ENCODE peak calls at places on chromosome 4, in seven cellular contexts. S is cardiac muscle cell, Q is fibroblast of mammary gland, J is BE2C, F is choroid plexus epithelial cell, K is endothelial cell of umbilical vein, R is HFF-Myc. O is an unnamed sample.

GRCh38 chr4:148445071-148445902 is 3.1 kb upstream of the NR3C2 start:
- DNase-seq in Q (no peak), F (no peak), S (no peak), K (peak), R (no peak), J (peak), O (no peak)

GRCh38 chr4:140071043-140071442 is 82.9 kb downstream of the MAML3 start:
- DNase-seq in J (no peak), Q (no peak), S (no peak), R (no peak), K (no peak), F (no peak), O (no peak)

GRCh38 chr4:3703677-3704521 is 62.3 kb upstream of the ADRA2C start:
- DNase-seq in K (no peak), J (peak), R (no peak), S (no peak), F (no peak), Q (no peak), O (no peak)

GRCh38 chr4:81405900-81406401 is 65.8 kb downstream of the RASGEF1B start:
- DNase-seq in S (peak), J (peak), R (peak), Q (peak), K (peak), F (peak), O (peak)

GRCh38 chr4:41719417-41719816 is 29.1 kb downstream of the PHOX2B start:
- DNase-seq in R (no peak), S (no peak), K (no peak), F (peak), Q (peak), J (no peak), O (no peak)

GRCh38 chr4:54661686-54662085 is 3.9 kb downstream of the KIT start:
- DNase-seq in J (no peak), K (no peak), Q (peak), S (peak), F (peak), R (peak), O (no peak)

GRCh38 chr4:96205143-96205542 is 365.2 kb downstream of the PDHA2 start:
- DNase-seq in Q (no peak), R (no peak), K (no peak), F (peak), S (peak), J (no peak), O (no peak)

GRCh38 chr4:7167706-7168105 is 24.6 kb upstream of the SORCS2 start:
- DNase-seq in K (no peak), S (no peak), J (no peak), R (no peak), Q (no peak), F (no peak), O (no peak)

GRCh38 chr4:126738926-126739325 is 893.8 kb upstream of the INTU start:
- DNase-seq in S (no peak), Q (peak), J (no peak), K (no peak), F (peak), R (no peak), O (no peak)

GRCh38 chr4:108013955-108014354 is 24.3 kb downstream of the HADH start:
- DNase-seq in J (no peak), S (no peak), K (no peak), Q (no peak), R (no peak), F (no peak), O (no peak)

GRCh38 chr4:110669663-110670062 is 46.8 kb upstream of the PITX2 start:
- DNase-seq in Q (no peak), J (no peak), F (no peak), K (no peak), S (no peak), R (no peak), O (no peak)

GRCh38 chr4:158807696-158808095 is 38.9 kb downstream of the FNIP2 start:
- DNase-seq in S (no peak), K (no peak), F (no peak), R (no peak), J (no peak), Q (no peak), O (no peak)

GRCh38 chr4:153224474-153224873 is 20.2 kb downstream of the TRIM2 start:
- DNase-seq in F (no peak), S (no peak), Q (no peak), K (no peak), J (no peak), R (no peak), O (no peak)

GRCh38 chr4:92198711-92199110 is 105.1 kb upstream of the GRID2 start:
- DNase-seq in S (peak), F (peak), K (no peak), R (no peak), Q (peak), J (no peak), O (no peak)

GRCh38 chr4:39635023-39635422 is 3.6 kb downstream of the SMIM14 start:
- DNase-seq in F (no peak), R (no peak), Q (no peak), J (no peak), K (no peak), S (no peak), O (no peak)

GRCh38 chr4:7800410-7800809 is 139.3 kb downstream of the AFAP1 start:
- DNase-seq in S (no peak), K (no peak), J (no peak), R (no peak), F (no peak), Q (no peak), O (no peak)

GRCh38 chr4:138945840-138946239 is 69.7 kb upstream of the NOCT start:
- DNase-seq in J (no peak), Q (no peak), R (no peak), K (no peak), S (no peak), F (no peak), O (no peak)

GRCh38 chr4:145340071-145340695 is 141.5 kb upstream of the SMAD1 start:
- DNase-seq in S (no peak), F (no peak), J (no peak), Q (no peak), K (no peak), R (no peak), O (no peak)

GRCh38 chr4:31366041-31366440 is 645.9 kb downstream of the PCDH7 start:
- DNase-seq in F (peak), Q (peak), R (no peak), J (no peak), K (no peak), S (peak), O (peak)

GRCh38 chr4:62560858-62561257 is 1360.7 kb downstream of the ADGRL3 start:
- DNase-seq in S (no peak), R (no peak), J (peak), F (no peak), Q (no peak), K (no peak), O (no peak)

GRCh38 chr4:22091906-22092305 is 143.3 kb upstream of the KCNIP4 start:
- DNase-seq in Q (no peak), R (no peak), F (no peak), S (no peak), J (no peak), K (no peak), O (no peak)

GRCh38 chr4:5758741-5759140 is 47.7 kb downstream of the EVC start:
- DNase-seq in Q (peak), K (peak), S (peak), R (peak), F (peak), J (no peak), O (peak)

GRCh38 chr4:42487230-42487629 is 89.9 kb downstream of the SHISA3 start:
- DNase-seq in J (no peak), S (peak), Q (no peak), K (no peak), F (no peak), R (no peak), O (no peak)

GRCh38 chr4:123786955-123787354 is 390.4 kb downstream of the SPRY1 start:
- DNase-seq in R (no peak), J (no peak), K (no peak), S (peak), Q (peak), F (peak), O (no peak)

GRCh38 chr4:123120473-123120872 is 198.1 kb upstream of the NUDT6 start:
- DNase-seq in Q (peak), F (peak), R (no peak), J (no peak), S (no peak), K (no peak), O (no peak)

GRCh38 chr4:17817027-17817426 is 6.2 kb downstream of the NCAPG start:
- DNase-seq in S (peak), F (peak), R (peak), K (peak), J (no peak), Q (peak), O (peak)

GRCh38 chr4:155161357-155161756 is 47.1 kb upstream of the NPY2R start:
- DNase-seq in Q (no peak), S (no peak), J (no peak), F (no peak), R (no peak), K (no peak), O (no peak)
- H3K4me3 ChIP-seq in Q (no peak), S (no peak), J (no peak), F (no peak), R (no peak), K (no peak), O (no peak)

DNA sequence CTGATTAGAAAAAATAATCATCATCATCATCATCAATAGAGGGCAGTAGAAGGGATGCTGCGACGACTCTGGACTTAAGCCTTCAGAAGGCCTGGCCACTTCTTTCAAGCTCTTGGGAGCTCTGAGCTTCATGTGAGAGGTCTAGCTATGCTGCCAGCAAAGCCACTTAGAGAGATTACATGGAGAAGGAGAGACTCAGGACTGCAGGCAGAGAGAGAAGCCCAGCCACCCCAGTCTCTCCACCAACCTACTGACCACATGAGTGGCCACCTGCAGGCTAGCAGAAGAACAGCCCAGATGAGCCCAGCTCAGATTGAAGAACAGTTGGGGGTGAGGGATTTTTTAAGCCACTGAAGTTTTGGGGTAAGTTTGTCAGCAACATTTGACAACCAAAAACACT is 17.1 kb upstream of the TMEM150C start:
- DNase-seq in F (peak), Q (peak), S (peak), J (no peak), R (no peak), K (peak), O (no peak)
- TF ChIP-seq CTCF in F (peak), Q (peak), S (peak), J (peak), R (peak), K (peak), O (peak)

GRCh38 chr4:165027762-165028402 is 3.9 kb upstream of the TRIM60 start:
- DNase-seq in R (no peak), S (peak), F (no peak), J (no peak), K (no peak), Q (peak), O (no peak)

DNA sequence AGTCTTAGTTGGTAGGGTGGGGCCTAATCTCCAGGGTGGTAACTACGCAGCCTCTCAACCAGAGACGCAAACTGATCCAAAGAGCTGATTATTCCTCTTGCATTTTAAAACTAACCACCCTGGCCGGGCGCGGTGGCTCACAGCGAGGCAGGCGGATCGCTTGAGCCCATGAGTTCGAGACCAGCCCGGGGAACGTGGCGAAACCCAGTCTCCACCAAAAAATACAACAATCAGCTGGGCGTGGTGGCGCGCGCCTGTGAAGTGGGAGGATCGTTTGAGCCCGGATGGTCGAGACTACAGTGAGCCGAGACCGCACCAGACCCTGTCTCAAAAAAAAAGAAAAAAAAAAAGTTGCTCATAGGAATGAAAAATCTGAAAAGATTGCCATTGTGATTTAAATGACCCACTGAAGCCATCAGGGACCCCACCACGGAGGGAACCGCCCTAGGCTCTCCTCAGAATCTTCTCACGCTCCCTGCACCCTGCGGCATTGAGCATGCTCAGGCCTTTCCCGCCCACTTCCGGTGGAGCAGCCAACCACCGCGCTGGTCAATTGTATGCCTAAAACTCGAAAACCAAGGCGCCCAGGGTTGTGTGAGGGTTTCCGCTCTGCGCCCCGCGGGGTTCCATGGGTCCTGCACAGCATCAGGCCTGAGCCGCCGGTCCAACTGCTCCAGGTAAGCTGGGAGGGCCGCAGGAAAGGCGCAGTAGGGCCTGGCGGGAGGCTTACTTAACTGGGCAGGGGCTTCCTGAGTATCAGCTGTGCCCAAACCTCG is at the start of gene TRIM60:
- DNase-seq in R (no peak), S (no peak), Q (no peak), J (no peak), F (no peak), K (no peak), O (no peak)
- H3K4me3 ChIP-seq in R (no peak), S (no peak), Q (no peak), J (no peak), F (no peak), K (no peak), O (no peak)

DNA sequence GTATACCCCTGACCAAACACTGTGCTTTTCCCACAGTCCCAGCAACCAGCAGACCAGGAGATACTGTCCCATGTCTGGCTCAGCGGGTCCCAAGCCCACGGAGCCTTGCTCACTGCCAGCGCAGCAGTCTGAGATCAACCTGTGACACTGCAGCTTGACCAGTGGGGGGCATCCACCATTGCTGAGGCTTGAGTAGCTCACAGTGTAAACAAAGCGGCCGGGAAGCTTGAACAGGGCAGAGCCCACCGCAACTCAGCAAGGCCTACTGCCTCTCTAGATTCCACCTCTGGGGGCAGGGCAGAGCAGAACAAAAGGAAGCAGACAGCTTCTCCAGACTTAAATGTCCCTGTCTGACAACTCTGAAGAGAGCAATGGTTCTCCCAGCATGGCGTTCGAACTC is 58.1 kb downstream of the SLC10A6 start:
- DNase-seq in J (peak), K (no peak), S (no peak), R (no peak), Q (no peak), F (no peak), O (no peak)
- TF ChIP-seq CTCF in J (peak), K (peak), S (no peak), R (no peak), Q (no peak), F (peak), O (no peak)

GRCh38 chr4:184384056-184384809 is 90.1 kb downstream of the IRF2 start:
- DNase-seq in K (peak), Q (peak), S (peak), J (no peak), F (peak), R (peak), O (peak)

GRCh38 chr4:184384810-184385557 is 89.4 kb downstream of the IRF2 start:
- DNase-seq in S (no peak), F (peak), J (no peak), K (no peak), R (no peak), Q (no peak), O (no peak)

GRCh38 chr4:184380707-184381106 is 93.6 kb downstream of the IRF2 start:
- DNase-seq in R (no peak), K (no peak), S (no peak), Q (no peak), F (no peak), J (no peak), O (no peak)

GRCh38 chr4:184383497-184384055 is 90.8 kb downstream of the IRF2 start:
- DNase-seq in Q (peak), F (peak), R (peak), J (no peak), S (peak), K (peak), O (peak)

GRCh38 chr4:184382189-184382846 is 92.0 kb downstream of the IRF2 start:
- DNase-seq in F (no peak), Q (no peak), S (no peak), K (peak), R (no peak), J (no peak), O (no peak)
- H3K4me3 ChIP-seq in F (no peak), Q (no peak), S (no peak), K (no peak), R (no peak), J (no peak), O (no peak)

GRCh38 chr4:181140037-181140603 is 1103.1 kb upstream of the TENM3 start:
- DNase-seq in F (peak), K (no peak), S (no peak), Q (no peak), J (no peak), R (no peak), O (no peak)

GRCh38 chr4:181148470-181148869 is 1094.7 kb upstream of the TENM3 start:
- DNase-seq in J (peak), K (no peak), S (no peak), Q (no peak), F (no peak), R (no peak), O (no peak)

GRCh38 chr4:181147421-181147951 is 1095.7 kb upstream of the TENM3 start:
- DNase-seq in Q (no peak), K (no peak), F (no peak), S (no peak), J (no peak), R (no peak), O (no peak)

GRCh38 chr4:181146031-181146430 is 1097.2 kb upstream of the TENM3 start:
- DNase-seq in K (no peak), S (no peak), Q (no peak), J (no peak), F (no peak), R (no peak), O (no peak)

DNA sequence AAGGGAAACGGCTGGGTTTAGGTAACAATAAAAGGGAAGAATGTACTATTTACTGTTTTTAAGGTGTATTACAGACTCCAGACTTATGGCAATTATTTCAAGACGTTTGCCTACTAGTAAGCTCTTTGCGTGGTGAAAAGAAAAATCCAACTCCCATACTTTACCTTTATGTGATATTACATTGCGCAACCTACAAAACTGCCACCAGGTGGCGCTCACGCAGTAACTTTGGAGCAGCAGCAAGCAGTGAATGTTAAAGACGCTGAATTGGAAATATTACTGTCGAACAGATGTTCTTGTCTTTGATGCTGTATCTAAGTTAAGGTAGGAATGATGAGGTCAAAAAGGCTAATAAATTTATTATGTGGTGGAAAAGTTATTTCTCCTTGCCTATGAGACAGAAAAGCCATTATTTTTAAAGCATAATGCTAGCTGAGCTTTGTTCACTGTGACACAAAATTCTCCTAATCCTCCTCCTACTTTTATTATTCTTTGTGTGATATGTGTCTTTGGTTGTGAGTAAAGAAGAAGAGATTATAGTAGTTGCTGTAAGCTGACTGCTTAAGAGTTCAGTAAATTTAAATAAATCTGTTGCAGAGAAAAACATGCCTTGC is 1099.9 kb upstream of the TENM3 start:
- DNase-seq in J (peak), F (peak), R (peak), K (peak), S (peak), Q (peak), O (no peak)
- TF ChIP-seq CTCF in J (peak), F (peak), R (peak), K (peak), S (peak), Q (peak), O (peak)

GRCh38 chr4:783133-783541 is 42.8 kb downstream of the CPLX1 start:
- DNase-seq in K (no peak), R (no peak), S (no peak), J (no peak), Q (no peak), F (no peak), O (no peak)
- H3K4me3 ChIP-seq in K (no peak), R (no peak), S (no peak), J (no peak), Q (no peak), F (no peak), O (no peak)

GRCh38 chr4:188955066-188955465 is 815.8 kb downstream of the TRIML1 start:
- DNase-seq in R (no peak), J (no peak), S (no peak), K (no peak), Q (no peak), F (no peak), O (no peak)

DNA sequence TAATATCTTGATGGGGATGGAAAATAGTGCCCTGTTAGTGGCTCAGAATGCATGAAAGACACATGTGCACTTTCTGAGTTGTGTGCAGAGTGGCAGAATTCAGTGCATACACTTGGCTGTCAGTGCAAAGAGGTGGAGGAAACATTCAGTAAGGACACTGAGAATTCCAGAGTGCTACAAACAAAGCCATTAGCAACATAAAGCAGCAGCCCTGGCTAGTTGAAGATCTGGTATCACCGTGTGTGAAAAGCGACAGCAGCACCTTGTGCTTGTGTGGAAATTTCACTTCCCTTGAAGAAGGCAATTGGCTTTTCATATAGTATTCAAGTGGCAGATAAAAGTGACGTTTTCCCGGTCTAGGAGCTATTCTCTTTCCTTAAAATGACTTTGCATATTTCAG is 810.4 kb downstream of the TRIML1 start:
- DNase-seq in F (no peak), S (no peak), R (no peak), J (no peak), K (no peak), Q (no peak), O (no peak)
- TF ChIP-seq CTCF in F (no peak), S (no peak), R (no peak), J (no peak), K (no peak), Q (no peak), O (no peak)